ENCODE peak calls at places on chromosomes 16 and 17, in seven cellular contexts. S, M, D, B, E, W and C are unnamed samples.

GRCh38 chr17:2683912-2684311 is 27.7 kb downstream of the CLUH start:
- DNase-seq in S (no peak), M (no peak), D (no peak), B (no peak), E (no peak), W (no peak), C (no peak)

GRCh38 chr17:55845385-55845784 is 94.5 kb downstream of the PCTP start:
- DNase-seq in S (no peak), M (peak; percentile 74), D (peak; percentile 78), B (no peak), E (peak; percentile 0), W (no peak), C (no peak)

GRCh38 chr16:25052161-25052511 is 37.0 kb upstream of the ARHGAP17 start:
- DNase-seq in S (no peak), M (no peak), D (no peak), B (no peak), E (no peak), W (no peak), C (no peak)

GRCh38 chr17:29867643-29868181 is 62.3 kb downstream of the SSH2 start:
- DNase-seq in S (no peak), M (no peak), D (no peak), B (no peak), E (no peak), W (no peak), C (no peak)

GRCh38 chr17:78736526-78737079 is 45.5 kb downstream of the CYTH1 start:
- DNase-seq in S (no peak), M (peak; percentile 94), D (peak; percentile 94), B (no peak), E (peak; percentile 19), W (no peak), C (no peak)

GRCh38 chr16:12801511-12802042 is 2.1 kb downstream of the CPPED1 start:
- DNase-seq in S (no peak), M (no peak), D (no peak), B (no peak), E (no peak), W (no peak), C (peak; percentile 93)

GRCh38 chr16:69834817-69835477 is 72.8 kb downstream of the WWP2 start:
- DNase-seq in S (no peak), M (no peak), D (no peak), B (no peak), E (no peak), W (no peak), C (no peak)

GRCh38 chr17:40659909-40660308 is 5.1 kb downstream of the KRT222 start:
- DNase-seq in S (no peak), M (no peak), D (no peak), B (no peak), E (no peak), W (no peak), C (no peak)

GRCh38 chr16:11313493-11314308 is 31.6 kb upstream of the RMI2 start:
- DNase-seq in S (no peak), M (no peak), D (no peak), B (no peak), E (no peak), W (no peak), C (no peak)

GRCh38 chr16:57512296-57513001 is 23.9 kb downstream of the CCDC102A start:
- DNase-seq in S (no peak), M (no peak), D (no peak), B (no peak), E (no peak), W (no peak), C (no peak)

GRCh38 chr16:528111-529011 is 849 bp downstream of the CAPN15 start:
- DNase-seq in S (no peak), M (no peak), D (no peak), B (no peak), E (no peak), W (peak; percentile 39), C (no peak)

GRCh38 chr17:15180121-15180561 is 85.0 kb downstream of the PMP22 start:
- DNase-seq in S (no peak), M (no peak), D (no peak), B (no peak), E (no peak), W (no peak), C (no peak)

GRCh38 chr16:67857547-67858233 is 10.2 kb upstream of the CENPT start:
- DNase-seq in S (no peak), M (peak; percentile 84), D (peak; percentile 79), B (no peak), E (no peak), W (peak; percentile 25), C (no peak)

GRCh38 chr17:1746975-1747543 is 4.4 kb downstream of the SERPINF2 start:
- DNase-seq in S (no peak), M (peak; percentile 94), D (no peak), B (no peak), E (no peak), W (no peak), C (no peak)

GRCh38 chr16:12215302-12216105 is 239.0 kb downstream of the SNX29 start:
- DNase-seq in S (no peak), M (no peak), D (no peak), B (no peak), E (no peak), W (no peak), C (no peak)

GRCh38 chr17:58556833-58557250 is 42.4 kb upstream of the MTMR4 start:
- DNase-seq in S (no peak), M (no peak), D (no peak), B (no peak), E (no peak), W (no peak), C (no peak)

GRCh38 chr17:55161935-55162555 is 102.7 kb upstream of the HLF start:
- DNase-seq in S (no peak), M (no peak), D (no peak), B (no peak), E (no peak), W (no peak), C (peak; percentile 24)

GRCh38 chr17:43349142-43349541 is 49.7 kb upstream of the ARL4D start:
- DNase-seq in S (no peak), M (no peak), D (no peak), B (no peak), E (no peak), W (no peak), C (no peak)

GRCh38 chr17:68461589-68461988 is 4.3 kb upstream of the WIPI1 start:
- DNase-seq in S (no peak), M (no peak), D (no peak), B (no peak), E (no peak), W (no peak), C (no peak)

GRCh38 chr16:34078697-34079096 is 619.3 kb downstream of the TP53TG3F start:
- DNase-seq in S (no peak), M (no peak), D (no peak), B (no peak), E (no peak), W (no peak), C (peak; percentile 12)

GRCh38 chr17:79214459-79214858 is 139.8 kb downstream of the ENGASE start:
- DNase-seq in S (no peak), M (no peak), D (no peak), B (no peak), E (no peak), W (no peak), C (no peak)

GRCh38 chr16:86387461-86388440 is 122.6 kb upstream of the FOXF1 start:
- DNase-seq in S (no peak), M (no peak), D (no peak), B (no peak), E (no peak), W (no peak), C (no peak)

GRCh38 chr17:78251773-78252103 is 20.3 kb downstream of the TMEM235 start:
- DNase-seq in S (no peak), M (no peak), D (no peak), B (no peak), E (no peak), W (no peak), C (no peak)

GRCh38 chr17:19392303-19392702 is 5.3 kb upstream of the MFAP4 start:
- DNase-seq in S (no peak), M (no peak), D (peak; percentile 29), B (no peak), E (no peak), W (no peak), C (no peak)

GRCh38 chr16:55480228-55480655 is 1.2 kb downstream of the MMP2 start:
- DNase-seq in S (no peak), M (peak; percentile 87), D (peak; percentile 86), B (no peak), E (no peak), W (no peak), C (peak; percentile 63)

GRCh38 chr17:10121971-10122707 is 76.3 kb downstream of the GAS7 start:
- DNase-seq in S (no peak), M (peak; percentile 20), D (no peak), B (no peak), E (no peak), W (no peak), C (no peak)